ENCODE peak calls at places on chromosomes 1 and 21, in eight cellular contexts. J is body of pancreas; S is osteocyte; O is progenitor cell of endocrine pancreas; U is fibroblast of lung; K is stomach; D is chondrocyte; Y is CD4-positive, alpha-beta T cell. Q is an unnamed sample.

GRCh38 chr1:223815865-223816264 is 29.9 kb downstream of the TP53BP2 start:
- DNase-seq in S (no peak), O (no peak), K (no peak), U (peak; percentile 56), Y (no peak), D (no peak), J (no peak), Q (no peak)

GRCh38 chr1:119340861-119341261 is 27.7 kb upstream of the HAO2 start:
- DNase-seq in Y (no peak), K (no peak), S (no peak), J (no peak), U (no peak), D (no peak), O (no peak), Q (no peak)

GRCh38 chr1:37763791-37764741 is 854 bp downstream of the EPHA10 start:
- DNase-seq in S (peak; percentile 88), D (no peak), O (peak; percentile 78), J (no peak), Y (no peak), U (peak; percentile 30), K (no peak), Q (peak; percentile 84)

GRCh38 chr1:33477451-33477850 is 5.0 kb downstream of the ZSCAN20 start:
- DNase-seq in S (no peak), U (no peak), D (no peak), O (no peak), Y (no peak), J (no peak), K (no peak), Q (no peak)

GRCh38 chr1:167360120-167360519 is 139.4 kb downstream of the POU2F1 start:
- DNase-seq in D (no peak), K (no peak), O (no peak), J (no peak), Y (no peak), U (peak; percentile 29), S (no peak), Q (no peak)

GRCh38 chr1:180616441-180616840 is 15.4 kb upstream of the XPR1 start:
- DNase-seq in K (no peak), J (no peak), S (no peak), O (no peak), Y (no peak), U (peak; percentile 91), D (no peak), Q (no peak)

GRCh38 chr1:180939072-180939705 is 26.5 kb downstream of the KIAA1614 start:
- DNase-seq in Y (no peak), K (no peak), U (no peak), J (no peak), O (no peak), D (peak; percentile 69), S (no peak), Q (no peak)

GRCh38 chr1:156826596-156826995 is 9.9 kb upstream of the SH2D2A start:
- DNase-seq in U (peak; percentile 27), J (no peak), D (no peak), K (no peak), O (no peak), Y (no peak), S (no peak), Q (no peak)

GRCh38 chr1:221947731-221948130 is 205.8 kb upstream of the DUSP10 start:
- DNase-seq in K (no peak), Y (no peak), O (no peak), U (no peak), D (no peak), S (no peak), J (no peak), Q (no peak)

GRCh38 chr1:20233394-20233793 is 47.1 kb upstream of the PLA2G2C start:
- DNase-seq in U (peak; percentile 23), O (no peak), S (no peak), J (no peak), K (no peak), Y (no peak), D (no peak), Q (no peak)

GRCh38 chr1:64654519-64655341 is 90.1 kb upstream of the RAVER2 start:
- DNase-seq in Y (no peak), J (no peak), U (peak; percentile 38), D (no peak), S (no peak), O (no peak), K (no peak), Q (no peak)
- TF ChIP-seq CTCF in Y (no peak), J (no peak), U (peak; percentile 15), D (peak; percentile 38), S (no peak), O (no peak), K (no peak), Q (no peak)

DNA sequence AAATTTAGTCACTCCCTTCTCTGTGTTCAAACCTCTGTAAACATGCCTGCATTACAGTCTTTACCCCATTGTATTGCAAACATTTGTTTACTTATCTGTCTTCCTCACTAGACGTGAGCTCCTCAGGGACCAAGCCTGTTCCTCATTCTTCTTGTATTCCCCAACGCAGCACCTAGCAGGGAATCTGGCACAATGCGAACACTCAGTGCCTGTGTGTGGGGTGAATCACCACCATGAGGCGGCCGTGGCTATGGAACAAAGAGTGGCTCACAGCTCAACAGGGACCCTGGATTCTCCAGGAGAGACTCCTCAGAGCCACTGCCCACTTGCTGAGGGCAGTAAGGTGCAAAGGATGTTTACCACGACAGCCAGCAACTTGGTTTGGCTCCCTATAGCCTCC is 95.9 kb downstream of the DDX20 start:
- DNase-seq in U (no peak), S (no peak), D (no peak), J (no peak), O (no peak), K (no peak), Y (no peak), Q (no peak)
- TF ChIP-seq CTCF in U (no peak), S (no peak), D (no peak), J (no peak), O (no peak), K (no peak), Y (no peak), Q (no peak)

DNA sequence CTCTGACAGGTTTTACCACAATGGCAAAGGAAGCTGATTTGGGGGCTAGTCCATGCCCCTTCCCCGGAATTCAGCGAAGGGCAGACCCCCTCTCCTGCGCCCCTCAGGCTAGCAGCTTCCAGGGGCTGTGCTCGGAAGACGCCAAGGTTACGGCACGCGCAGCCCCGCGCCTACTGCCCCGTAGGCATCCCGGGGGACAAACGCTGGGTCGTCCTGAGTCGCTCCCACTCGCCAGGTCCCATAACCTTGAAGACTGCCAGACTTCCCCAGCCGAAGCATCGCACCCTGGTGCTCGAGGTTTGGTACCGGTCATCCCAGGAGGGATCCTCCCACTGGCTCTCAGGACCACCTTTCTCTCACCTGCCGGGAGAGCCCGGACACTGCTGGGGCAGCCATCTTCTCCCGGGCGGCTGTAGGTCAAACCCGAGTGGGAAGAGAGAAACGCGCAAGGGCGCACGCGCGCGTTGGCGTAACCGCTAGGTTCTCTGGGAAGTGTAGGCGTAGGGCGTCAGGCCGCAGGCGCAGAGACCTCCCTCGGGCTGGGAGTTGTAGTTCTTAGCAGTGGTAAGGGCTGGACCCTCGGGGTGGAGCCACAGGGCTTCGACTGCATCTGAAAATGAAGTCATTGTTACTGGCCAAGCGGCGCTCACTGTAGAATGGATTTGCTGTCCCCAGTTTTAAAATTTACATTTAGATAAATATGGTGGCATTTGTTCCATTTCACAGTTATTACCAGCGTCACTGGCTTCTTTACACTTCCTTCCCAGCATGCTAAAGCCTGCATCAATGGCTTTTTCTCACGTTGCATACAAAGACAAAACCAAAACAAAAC is at the start of gene ATP5PO:
- DNase-seq in K (peak; percentile 99), D (peak; percentile 100), U (peak; percentile 97), J (peak; percentile 98), Y (peak; percentile 93), O (peak; percentile 90), S (peak; percentile 99), Q (peak; percentile 96)
- TF ChIP-seq CTCF in K (no peak), D (peak; percentile 14), U (no peak), J (no peak), Y (no peak), O (no peak), S (no peak), Q (no peak)

GRCh38 chr1:241079018-241079417 is 278.0 kb downstream of the RGS7 start:
- DNase-seq in K (no peak), D (no peak), J (no peak), Y (no peak), U (no peak), O (no peak), S (no peak), Q (no peak)
- TF ChIP-seq CTCF in K (no peak), D (no peak), J (no peak), Y (no peak), U (no peak), O (no peak), S (no peak), Q (no peak)

DNA sequence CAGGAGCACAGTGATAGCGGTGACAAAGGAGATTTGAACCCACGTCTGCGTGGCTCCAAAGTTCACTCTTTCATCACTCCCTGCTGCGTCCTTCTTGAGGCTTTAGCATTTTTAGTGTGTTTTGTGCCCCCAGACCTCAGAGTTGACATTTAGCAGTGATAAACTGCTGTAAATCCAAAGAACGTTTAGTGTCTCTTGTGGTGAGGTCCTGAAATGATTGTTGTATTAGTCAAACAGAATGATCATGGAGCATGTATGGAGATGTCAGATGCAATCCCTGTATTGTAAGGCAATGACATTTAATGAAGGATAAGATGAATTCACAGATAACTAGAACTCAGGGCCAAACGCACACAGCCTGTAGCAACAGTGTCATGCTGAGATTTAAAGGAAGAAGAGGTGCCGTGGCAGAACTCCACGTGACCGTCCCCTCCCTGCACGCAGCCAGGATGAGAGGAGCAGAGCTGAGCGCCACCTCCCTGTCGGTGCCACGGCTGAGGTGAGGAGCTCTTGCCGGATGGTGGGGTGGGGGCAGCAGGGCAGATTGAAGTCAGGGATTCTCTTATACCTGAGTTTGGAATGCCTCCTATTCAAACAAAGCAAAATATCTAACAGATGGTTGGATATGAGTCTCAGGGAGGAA is 30.0 kb downstream of the NTPCR start:
- DNase-seq in O (no peak), S (peak; percentile 51), J (no peak), K (no peak), Y (no peak), U (peak; percentile 61), D (no peak), Q (no peak)
- TF ChIP-seq CTCF in O (no peak), S (no peak), J (no peak), K (no peak), Y (no peak), U (no peak), D (no peak), Q (no peak)

GRCh38 chr1:194358208-194358581 is 1171.8 kb upstream of the B3GALT2 start:
- DNase-seq in O (no peak), K (no peak), U (no peak), D (peak; percentile 90), S (no peak), J (no peak), Y (no peak), Q (no peak)

GRCh38 chr1:194355488-194356106 is 1169.2 kb upstream of the B3GALT2 start:
- DNase-seq in U (no peak), J (no peak), K (no peak), S (no peak), D (no peak), O (no peak), Y (no peak), Q (no peak)

GRCh38 chr1:194347184-194347583 is 1160.8 kb upstream of the B3GALT2 start:
- DNase-seq in S (no peak), J (no peak), Y (no peak), U (peak; percentile 49), O (no peak), K (no peak), D (no peak), Q (no peak)

GRCh38 chr1:194353121-194353520 is 1166.7 kb upstream of the B3GALT2 start:
- DNase-seq in S (no peak), J (no peak), Y (no peak), U (no peak), D (no peak), K (no peak), O (no peak), Q (no peak)
- TF ChIP-seq CTCF in S (no peak), J (no peak), Y (no peak), U (no peak), D (no peak), K (no peak), O (no peak), Q (no peak)

GRCh38 chr1:150085406-150085805 is 17.8 kb downstream of the VPS45 start:
- DNase-seq in K (no peak), S (no peak), O (no peak), J (no peak), D (no peak), U (no peak), Y (no peak), Q (no peak)
- TF ChIP-seq CTCF in K (no peak), S (no peak), O (no peak), J (no peak), D (no peak), U (no peak), Y (no peak), Q (no peak)

Q was measured in endothelial cell.